ENCODE peak calls at places on chromosome 16, in four cellular contexts. S is T1000, R is fibroblast of villous mesenchyme, U is Right ventricle myocardium superior. T is an unnamed sample.

GRCh38 chr16:10729649-10730048 is 14.0 kb upstream of the NUBP1 start:
- DNase-seq in S (peak), R (peak), U (no peak), T (peak)

GRCh38 chr16:85200471-85201278 is 88.4 kb upstream of the CIBAR2 start:
- DNase-seq in S (no peak), R (peak), U (peak), T (peak)

GRCh38 chr16:17277981-17278381 is 192.8 kb downstream of the XYLT1 start:
- DNase-seq in S (no peak), R (no peak), U (peak), T (peak)

GRCh38 chr16:90020838-90021382 is 1.7 kb upstream of the DBNDD1 start:
- DNase-seq in S (no peak), R (no peak), U (no peak), T (peak)

GRCh38 chr16:4749700-4750257 is 15.4 kb downstream of the DNAAF8 start:
- DNase-seq in S (no peak), R (no peak), U (no peak), T (no peak)

GRCh38 chr16:1887711-1888354 is 15.9 kb upstream of the MEIOB start:
- DNase-seq in S (no peak), R (no peak), U (peak), T (no peak)

GRCh38 chr16:67862623-67863583 is 9.9 kb upstream of the EDC4 start:
- DNase-seq in S (no peak), R (peak), U (peak), T (no peak)

GRCh38 chr16:1751946-1752345 is 19.4 kb downstream of the NME3 start:
- DNase-seq in S (no peak), R (no peak), U (no peak), T (no peak)

GRCh38 chr16:89574681-89575246 is 794 bp upstream of the CPNE7 start:
- DNase-seq in S (peak), R (peak), U (peak), T (peak)

GRCh38 chr16:11949527-11949926 is 7.7 kb upstream of the NPIPB2 start:
- DNase-seq in S (peak), R (peak), U (no peak), T (peak)

GRCh38 chr16:7397901-7398300 is 65.3 kb downstream of the RBFOX1 start:
- DNase-seq in S (no peak), R (no peak), U (no peak), T (no peak)

GRCh38 chr16:86680137-86680536 is 101.8 kb downstream of the FOXL1 start:
- DNase-seq in S (peak), R (peak), U (no peak), T (no peak)

GRCh38 chr16:11389631-11390565 is 44.6 kb downstream of the RMI2 start:
- DNase-seq in S (no peak), R (no peak), U (no peak), T (no peak)

GRCh38 chr16:89350701-89351380 is 133.3 kb downstream of the ZNF778 start:
- DNase-seq in S (no peak), R (no peak), U (no peak), T (no peak)

GRCh38 chr16:70705056-70705455 is 19.2 kb upstream of the MTSS2 start:
- DNase-seq in S (no peak), R (no peak), U (no peak), T (no peak)

GRCh38 chr16:31874354-31875111 is 926 bp downstream of the ZNF267 start:
- DNase-seq in S (no peak), R (peak), U (no peak), T (peak)

GRCh38 chr16:660132-660458 is 7.8 kb upstream of the RHOT2 start:
- DNase-seq in S (no peak), R (no peak), U (no peak), T (no peak)

GRCh38 chr16:85249418-85249817 is 137.1 kb upstream of the CIBAR2 start:
- DNase-seq in S (no peak), R (no peak), U (no peak), T (no peak)

GRCh38 chr16:65884018-65884417 is 482.5 kb upstream of the CDH5 start:
- DNase-seq in S (peak), R (peak), U (no peak), T (no peak)

GRCh38 chr16:24819462-24820040 is 26.2 kb upstream of the SLC5A11 start:
- DNase-seq in S (no peak), R (peak), U (no peak), T (no peak)